ENCODE peak calls at places on chromosomes 6 and 20, in four cellular contexts. P is astrocyte of the spinal cord, B is A549, J is kidney epithelial cell. S is an unnamed sample.

GRCh38 chr20:19828233-19828632 is 70.2 kb downstream of the RIN2 start:
- DNase-seq in P (peak), B (peak), J (no peak), S (peak)

GRCh38 chr6:158751842-158752424 is 67.2 kb downstream of the EZR start:
- DNase-seq in P (no peak), B (no peak), J (no peak), S (no peak)

GRCh38 chr6:22041797-22042489 is 254.9 kb downstream of the PRL start:
- DNase-seq in P (peak), B (no peak), J (no peak), S (no peak)

GRCh38 chr6:140480852-140481251 is 1106.4 kb upstream of the CITED2 start:
- DNase-seq in P (peak), B (no peak), J (no peak), S (no peak)

GRCh38 chr6:169247991-169248390 is 5.7 kb downstream of the THBS2 start:
- DNase-seq in P (no peak), B (no peak), J (no peak), S (no peak)

GRCh38 chr6:158043586-158044524 is 62.2 kb downstream of the SYNJ2 start:
- DNase-seq in P (no peak), B (no peak), J (no peak), S (no peak)

GRCh38 chr20:47392015-47392720 is 35.7 kb upstream of the ZMYND8 start:
- DNase-seq in P (peak), B (peak), J (peak), S (peak)

GRCh38 chr20:46021361-46022359 is 7.4 kb upstream of the SLC12A5 start:
- DNase-seq in P (no peak), B (peak), J (no peak), S (peak)

GRCh38 chr20:25548613-25549086 is 36.7 kb downstream of the NINL start:
- DNase-seq in P (no peak), B (no peak), J (no peak), S (no peak)

GRCh38 chr20:2093200-2093781 is 8.3 kb upstream of the STK35 start:
- DNase-seq in P (no peak), B (peak), J (no peak), S (peak)

GRCh38 chr6:165245287-165245686 is 64.1 kb downstream of the C6orf118 start:
- DNase-seq in P (peak), B (no peak), J (no peak), S (no peak)

GRCh38 chr6:161163466-161164181 is 110.2 kb downstream of the AGPAT4 start:
- DNase-seq in P (no peak), B (no peak), J (no peak), S (no peak)

GRCh38 chr6:36964908-36965307 is 10.4 kb downstream of the PI16 start:
- DNase-seq in P (no peak), B (no peak), J (no peak), S (no peak)

GRCh38 chr20:23344336-23344735 is 6.3 kb upstream of the NXT1 start:
- DNase-seq in P (no peak), B (no peak), J (no peak), S (no peak)

DNA sequence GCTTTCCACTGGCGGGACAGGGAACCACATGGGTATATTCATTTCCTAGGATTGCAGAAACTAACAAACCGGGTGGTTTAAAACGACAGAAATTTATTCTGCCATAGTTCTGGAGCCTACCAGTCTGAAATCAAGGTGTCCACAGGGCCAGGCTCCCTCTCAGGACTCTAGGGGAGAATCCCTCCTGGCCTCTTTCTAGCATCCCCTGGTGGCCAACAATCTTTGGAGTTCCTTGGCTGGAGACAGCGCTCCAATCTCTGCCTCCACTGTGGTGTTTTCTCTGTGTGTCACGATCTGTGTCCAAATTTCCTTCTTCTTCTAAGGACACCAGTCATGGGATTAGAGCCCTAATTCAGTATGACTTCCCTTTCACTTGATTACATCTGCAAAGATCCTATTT is 95.0 kb downstream of the SCML4 start:
- DNase-seq in P (no peak), B (no peak), J (no peak), S (no peak)
- TF ChIP-seq CTCF in P (peak), B (no peak), J (no peak), S (no peak)

GRCh38 chr20:8148501-8148900 is 16.4 kb downstream of the PLCB1 start:
- DNase-seq in P (no peak), B (no peak), J (no peak), S (no peak)
- TF ChIP-seq CTCF in P (no peak), B (no peak), J (no peak), S (no peak)

GRCh38 chr6:4790158-4790899 is 14.1 kb downstream of the CDYL start:
- DNase-seq in P (no peak), B (no peak), J (no peak), S (no peak)
- TF ChIP-seq CTCF in P (no peak), B (no peak), J (no peak), S (peak)

GRCh38 chr6:146770275-146770964 is 171.6 kb downstream of the ADGB start:
- DNase-seq in P (no peak), B (no peak), J (no peak), S (no peak)

GRCh38 chr6:146770965-146771735 is 172.4 kb downstream of the ADGB start:
- DNase-seq in P (no peak), B (no peak), J (no peak), S (no peak)

GRCh38 chr6:146775227-146775626 is 176.5 kb downstream of the ADGB start:
- DNase-seq in P (peak), B (no peak), J (no peak), S (no peak)
- TF ChIP-seq CTCF in P (no peak), B (no peak), J (no peak), S (no peak)

GRCh38 chr20:62376112-62377063 is 9.3 kb upstream of the LAMA5 start:
- DNase-seq in P (no peak), B (no peak), J (no peak), S (no peak)
- TF ChIP-seq CTCF in P (peak), B (peak), J (peak), S (no peak)

GRCh38 chr6:138970159-138970558 is 17.9 kb downstream of the REPS1 start:
- DNase-seq in P (no peak), B (no peak), J (no peak), S (no peak)

GRCh38 chr6:138970856-138971425 is 17.1 kb downstream of the REPS1 start:
- DNase-seq in P (peak), B (no peak), J (peak), S (no peak)

GRCh38 chr6:138973481-138974140 is 14.4 kb downstream of the REPS1 start:
- DNase-seq in P (peak), B (no peak), J (no peak), S (no peak)

GRCh38 chr6:138971601-138972000 is 16.5 kb downstream of the REPS1 start:
- DNase-seq in P (peak), B (no peak), J (no peak), S (no peak)

DNA sequence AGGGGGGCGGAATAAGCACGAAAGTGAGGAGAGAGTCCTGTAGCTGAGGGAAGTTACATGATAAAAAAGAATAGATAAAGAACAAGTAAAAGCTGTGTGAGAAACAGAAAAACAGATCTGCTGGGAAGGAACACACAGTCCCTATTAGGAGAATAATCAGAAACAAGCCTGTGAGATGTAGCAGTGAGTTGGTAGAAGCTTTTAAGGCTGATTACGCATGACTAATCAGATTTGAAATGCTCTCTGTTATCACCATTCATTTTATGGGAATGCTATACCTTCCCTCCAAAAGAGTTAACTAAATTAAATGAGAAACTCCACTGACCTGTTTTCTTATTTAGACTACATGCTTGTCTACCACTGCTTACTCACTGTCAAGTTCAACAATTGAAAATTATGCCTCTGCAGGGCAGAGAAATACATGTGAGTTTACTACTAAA is 15.8 kb downstream of the REPS1 start:
- DNase-seq in P (peak), B (no peak), J (no peak), S (no peak)
- TF ChIP-seq CTCF in P (no peak), B (no peak), J (no peak), S (no peak)

DNA sequence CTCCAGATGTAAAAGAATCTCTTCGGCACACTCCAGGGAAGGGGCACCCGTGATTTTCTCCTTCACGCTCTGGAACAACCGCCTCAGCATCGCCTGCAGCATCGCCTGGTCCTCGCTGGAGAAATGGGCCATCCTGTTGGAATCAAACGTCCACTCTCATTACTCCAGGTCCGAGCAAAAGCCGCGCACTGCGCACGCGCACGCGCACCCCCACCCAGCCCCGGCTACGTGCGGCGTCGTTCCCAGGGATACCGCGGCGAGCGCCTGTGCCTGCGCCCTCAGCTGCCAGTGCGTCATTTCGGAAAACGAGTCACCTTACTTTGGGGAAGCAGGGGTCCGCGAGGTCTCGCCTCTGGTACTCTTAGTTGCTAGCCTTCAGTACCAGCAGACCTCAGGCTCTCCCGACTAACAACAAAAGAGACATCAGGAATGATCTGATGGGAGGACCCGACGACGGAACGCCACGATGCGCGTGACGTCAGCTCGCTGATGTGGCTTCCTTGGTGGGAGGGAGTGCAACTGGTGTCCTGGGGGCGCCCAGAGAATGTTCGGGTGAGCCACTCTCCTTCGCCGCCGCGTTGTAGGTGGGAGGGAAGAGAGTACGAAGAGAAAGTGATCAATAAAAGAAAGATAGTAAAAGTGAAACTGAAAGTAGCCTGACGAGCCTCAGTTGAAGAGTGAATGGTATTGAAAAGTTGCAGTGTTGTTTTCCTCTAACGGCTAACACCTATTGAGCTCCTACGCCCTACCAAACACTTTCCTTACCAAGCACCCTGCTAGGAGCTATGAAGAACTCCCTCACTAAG is at the start of gene TBC1D32:
- DNase-seq in P (peak), B (peak), J (peak), S (peak)
- TF ChIP-seq CTCF in P (no peak), B (no peak), J (no peak), S (no peak)

S was measured in GM20000.